ENCODE peak calls at places on chromosomes 7 and 10, in eight cellular contexts. One of them, this sample, is unnamed.

GRCh38 chr10:14068851-14069250 is 261.9 kb downstream of the FRMD4A start:
- DNase-seq in H7: no peak
- DNase-seq in mammary epithelial cell: no peak
- DNase-seq in cardiac fibroblast: no peak
- DNase-seq in astrocyte of the cerebellum: no peak
- DNase-seq in IMR-90: no peak
- DNase-seq in WERI-Rb-1: no peak
- DNase-seq in colonic mucosa: no peak
- DNase-seq in this sample: no peak

GRCh38 chr10:77319557-77319956 is 318.1 kb downstream of the KCNMA1 start:
- DNase-seq in cardiac fibroblast: peak; percentile 16
- DNase-seq in IMR-90: peak; percentile 65
- DNase-seq in mammary epithelial cell: no peak
- DNase-seq in colonic mucosa: no peak
- DNase-seq in WERI-Rb-1: no peak
- DNase-seq in astrocyte of the cerebellum: no peak
- DNase-seq in H7: no peak
- DNase-seq in this sample: no peak

GRCh38 chr10:103155485-103156085 is 37.5 kb downstream of the NT5C2 start:
- DNase-seq in mammary epithelial cell: no peak
- DNase-seq in astrocyte of the cerebellum: no peak
- DNase-seq in cardiac fibroblast: no peak
- DNase-seq in IMR-90: no peak
- DNase-seq in colonic mucosa: no peak
- DNase-seq in H7: no peak
- DNase-seq in WERI-Rb-1: no peak
- DNase-seq in this sample: no peak

GRCh38 chr10:22243321-22243720 is 25.5 kb upstream of the EBLN1 start:
- DNase-seq in WERI-Rb-1: no peak
- DNase-seq in H7: no peak
- DNase-seq in colonic mucosa: no peak
- DNase-seq in astrocyte of the cerebellum: no peak
- DNase-seq in cardiac fibroblast: no peak
- DNase-seq in IMR-90: no peak
- DNase-seq in mammary epithelial cell: no peak
- DNase-seq in this sample: no peak

GRCh38 chr10:75099952-75100763 is 11.3 kb upstream of the SAMD8 start:
- DNase-seq in WERI-Rb-1: peak; percentile 86
- DNase-seq in mammary epithelial cell: peak; percentile 34
- DNase-seq in cardiac fibroblast: peak; percentile 71
- DNase-seq in astrocyte of the cerebellum: peak; percentile 19
- DNase-seq in colonic mucosa: peak; percentile 80
- DNase-seq in IMR-90: peak; percentile 52
- DNase-seq in H7: peak; percentile 97
- DNase-seq in this sample: no peak

GRCh38 chr7:107920048-107920772 is 29.2 kb downstream of the DLD start:
- DNase-seq in mammary epithelial cell: no peak
- DNase-seq in astrocyte of the cerebellum: no peak
- DNase-seq in H7: no peak
- DNase-seq in colonic mucosa: no peak
- DNase-seq in WERI-Rb-1: no peak
- DNase-seq in cardiac fibroblast: peak; percentile 31
- DNase-seq in IMR-90: peak; percentile 22
- DNase-seq in this sample: no peak

GRCh38 chr10:47309403-47310089 is 9.5 kb downstream of the GDF10 start:
- DNase-seq in astrocyte of the cerebellum: no peak
- DNase-seq in colonic mucosa: no peak
- DNase-seq in IMR-90: no peak
- DNase-seq in WERI-Rb-1: peak; percentile 32
- DNase-seq in cardiac fibroblast: peak; percentile 9
- DNase-seq in H7: peak; percentile 86
- DNase-seq in mammary epithelial cell: no peak
- DNase-seq in this sample: no peak

GRCh38 chr7:38367301-38367700 is 93.9 kb upstream of the TARP start:
- DNase-seq in colonic mucosa: no peak
- DNase-seq in IMR-90: no peak
- DNase-seq in WERI-Rb-1: peak; percentile 43
- DNase-seq in H7: no peak
- DNase-seq in astrocyte of the cerebellum: no peak
- DNase-seq in mammary epithelial cell: no peak
- DNase-seq in cardiac fibroblast: peak; percentile 13
- DNase-seq in this sample: no peak

GRCh38 chr7:149680316-149681025 is 92.9 kb downstream of the ZNF467 start:
- DNase-seq in colonic mucosa: no peak
- DNase-seq in WERI-Rb-1: no peak
- DNase-seq in astrocyte of the cerebellum: no peak
- DNase-seq in H7: no peak
- DNase-seq in mammary epithelial cell: no peak
- DNase-seq in cardiac fibroblast: peak; percentile 48
- DNase-seq in IMR-90: peak; percentile 43
- DNase-seq in this sample: no peak

GRCh38 chr7:91242097-91242846 is 22.0 kb upstream of the FZD1 start:
- DNase-seq in IMR-90: peak; percentile 66
- DNase-seq in mammary epithelial cell: no peak
- DNase-seq in cardiac fibroblast: peak; percentile 55
- DNase-seq in H7: no peak
- DNase-seq in astrocyte of the cerebellum: no peak
- DNase-seq in colonic mucosa: no peak
- DNase-seq in WERI-Rb-1: no peak
- DNase-seq in this sample: no peak

GRCh38 chr10:116146374-116146773 is 126.6 kb downstream of the GFRA1 start:
- DNase-seq in IMR-90: peak; percentile 30
- DNase-seq in cardiac fibroblast: no peak
- DNase-seq in WERI-Rb-1: no peak
- DNase-seq in colonic mucosa: no peak
- DNase-seq in H7: no peak
- DNase-seq in astrocyte of the cerebellum: peak; percentile 13
- DNase-seq in mammary epithelial cell: no peak
- DNase-seq in this sample: peak; percentile 18

GRCh38 chr10:116151076-116151475 is 121.9 kb downstream of the GFRA1 start:
- DNase-seq in mammary epithelial cell: no peak
- DNase-seq in astrocyte of the cerebellum: no peak
- DNase-seq in colonic mucosa: no peak
- DNase-seq in cardiac fibroblast: no peak
- DNase-seq in WERI-Rb-1: no peak
- DNase-seq in H7: no peak
- DNase-seq in IMR-90: no peak
- DNase-seq in this sample: no peak

GRCh38 chr10:116143673-116144072 is 129.3 kb downstream of the GFRA1 start:
- DNase-seq in colonic mucosa: no peak
- DNase-seq in cardiac fibroblast: no peak
- DNase-seq in mammary epithelial cell: no peak
- DNase-seq in WERI-Rb-1: no peak
- DNase-seq in IMR-90: no peak
- DNase-seq in astrocyte of the cerebellum: no peak
- DNase-seq in H7: no peak
- DNase-seq in this sample: no peak

DNA sequence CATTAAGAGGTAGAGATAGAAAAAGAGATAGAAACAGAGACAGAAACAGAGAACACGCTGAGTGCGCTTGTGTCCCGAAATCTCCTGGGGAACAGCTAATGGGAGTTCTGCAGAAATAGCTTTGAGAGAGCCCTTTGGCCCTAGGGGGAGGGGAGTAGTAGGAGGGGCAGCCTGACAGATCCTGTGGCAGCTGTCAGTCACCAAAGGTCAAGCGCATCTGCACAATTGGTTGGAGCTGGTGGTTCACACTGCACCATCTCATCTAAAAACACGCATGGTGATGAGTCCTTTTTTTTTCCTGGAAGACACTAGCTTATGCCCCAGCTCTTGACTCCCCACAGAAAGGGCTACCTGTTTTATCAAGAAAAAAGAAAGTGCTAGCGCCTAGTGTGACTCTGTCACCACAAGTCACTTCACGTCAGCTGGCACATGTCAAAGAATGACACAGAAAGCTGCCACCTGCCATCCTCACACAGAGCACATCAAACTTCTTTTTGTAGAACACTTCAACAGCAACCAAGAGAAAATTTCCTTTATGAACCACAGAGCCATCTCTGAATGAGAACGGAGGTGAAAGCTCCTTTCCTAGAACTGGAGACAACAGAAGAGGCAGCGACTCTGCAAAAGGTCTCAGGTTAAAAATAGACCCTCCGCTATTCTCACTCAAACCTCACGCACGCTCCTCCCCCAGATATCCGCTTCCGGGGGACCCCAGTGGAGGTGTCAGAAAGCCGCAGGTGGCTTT is 125.7 kb downstream of the GFRA1 start:
- DNase-seq in WERI-Rb-1: no peak
- DNase-seq in IMR-90: no peak
- DNase-seq in H7: no peak
- DNase-seq in mammary epithelial cell: no peak
- DNase-seq in astrocyte of the cerebellum: no peak
- DNase-seq in cardiac fibroblast: no peak
- DNase-seq in colonic mucosa: no peak
- DNase-seq in this sample: no peak
- H3K4me3 ChIP-seq in WERI-Rb-1: no peak overlapping the region
- H3K4me3 ChIP-seq in IMR-90: no peak overlapping the region
- H3K4me3 ChIP-seq in H7: no peak overlapping the region
- H3K4me3 ChIP-seq in mammary epithelial cell: no peak overlapping the region
- H3K4me3 ChIP-seq in astrocyte of the cerebellum: no peak overlapping the region
- H3K4me3 ChIP-seq in cardiac fibroblast: no peak overlapping the region
- H3K4me3 ChIP-seq in colonic mucosa: no peak overlapping the region
- H3K4me3 ChIP-seq in this sample: no peak overlapping the region

DNA sequence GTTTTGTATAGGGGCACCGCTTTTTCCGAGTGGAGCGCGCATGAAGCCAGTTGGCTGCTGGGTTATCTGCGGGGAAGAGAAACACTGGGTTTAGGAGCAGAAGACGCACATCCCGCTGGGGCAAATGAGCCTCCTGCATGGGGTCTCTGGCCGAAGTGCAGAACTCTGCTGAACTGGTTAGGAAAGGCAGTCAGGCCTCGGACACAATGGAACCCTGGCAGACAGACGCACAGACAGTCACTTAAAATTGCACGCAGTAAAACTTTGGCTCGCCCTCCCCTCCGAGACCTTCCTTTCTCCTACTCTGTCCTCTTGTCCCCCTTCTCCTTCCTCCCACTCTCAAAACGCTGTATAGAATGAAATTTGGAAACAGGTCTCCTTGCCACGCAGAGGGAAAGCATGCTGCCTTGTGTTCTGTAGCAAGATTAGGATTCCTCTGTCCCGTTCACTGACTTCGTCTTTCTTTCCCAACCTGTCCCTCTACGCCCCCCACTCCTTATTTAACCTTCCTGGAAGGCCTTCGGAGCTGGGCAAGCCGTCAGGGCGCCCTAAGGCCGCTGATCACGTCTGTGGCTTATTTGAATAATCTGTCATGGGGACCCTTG is 1.5 kb downstream of the HOXA9 start:
- DNase-seq in mammary epithelial cell: peak; percentile 27
- DNase-seq in IMR-90: no peak
- DNase-seq in cardiac fibroblast: no peak
- DNase-seq in colonic mucosa: no peak
- DNase-seq in WERI-Rb-1: no peak
- DNase-seq in H7: no peak
- DNase-seq in astrocyte of the cerebellum: no peak
- DNase-seq in this sample: no peak
- H3K4me3 ChIP-seq in mammary epithelial cell: peak overlapping the region; percentile 35
- H3K4me3 ChIP-seq in IMR-90: no peak overlapping the region
- H3K4me3 ChIP-seq in cardiac fibroblast: no peak overlapping the region
- H3K4me3 ChIP-seq in colonic mucosa: peak overlapping the region; percentile 64
- H3K4me3 ChIP-seq in WERI-Rb-1: no peak overlapping the region
- H3K4me3 ChIP-seq in H7: no peak overlapping the region
- H3K4me3 ChIP-seq in astrocyte of the cerebellum: no peak overlapping the region
- H3K4me3 ChIP-seq in this sample: peak overlapping the region; percentile 78

GRCh38 chr10:35495521-35496238 is 109.5 kb upstream of the GJD4 start:
- DNase-seq in cardiac fibroblast: peak; percentile 15
- DNase-seq in mammary epithelial cell: peak; percentile 4
- DNase-seq in H7: no peak
- DNase-seq in WERI-Rb-1: no peak
- DNase-seq in colonic mucosa: no peak
- DNase-seq in IMR-90: peak; percentile 7
- DNase-seq in astrocyte of the cerebellum: no peak
- DNase-seq in this sample: no peak
- H3K4me3 ChIP-seq in cardiac fibroblast: no peak overlapping the region
- H3K4me3 ChIP-seq in mammary epithelial cell: no peak overlapping the region
- H3K4me3 ChIP-seq in H7: no peak overlapping the region
- H3K4me3 ChIP-seq in WERI-Rb-1: no peak overlapping the region
- H3K4me3 ChIP-seq in colonic mucosa: no peak overlapping the region
- H3K4me3 ChIP-seq in IMR-90: no peak overlapping the region
- H3K4me3 ChIP-seq in astrocyte of the cerebellum: no peak overlapping the region
- H3K4me3 ChIP-seq in this sample: no peak overlapping the region

GRCh38 chr7:151167197-151167911 is at the start of gene GBX1:
- DNase-seq in H7: peak; percentile 93
- DNase-seq in mammary epithelial cell: no peak
- DNase-seq in colonic mucosa: no peak
- DNase-seq in cardiac fibroblast: no peak
- DNase-seq in IMR-90: no peak
- DNase-seq in WERI-Rb-1: peak; percentile 35
- DNase-seq in astrocyte of the cerebellum: no peak
- DNase-seq in this sample: no peak
- H3K4me3 ChIP-seq in H7: peak within 1 kb of the TSS; percentile 48
- H3K4me3 ChIP-seq in mammary epithelial cell: peak within 1 kb of the TSS; percentile 25
- H3K4me3 ChIP-seq in colonic mucosa: peak within 1 kb of the TSS; percentile 40
- H3K4me3 ChIP-seq in cardiac fibroblast: peak within 1 kb of the TSS; percentile 14
- H3K4me3 ChIP-seq in IMR-90: peak within 1 kb of the TSS; percentile 23
- H3K4me3 ChIP-seq in WERI-Rb-1: peak within 1 kb of the TSS; percentile 58
- H3K4me3 ChIP-seq in astrocyte of the cerebellum: peak within 1 kb of the TSS; percentile 28
- H3K4me3 ChIP-seq in this sample: peak within 1 kb of the TSS; percentile 35

GRCh38 chr7:139828880-139829653 is at the start of gene TBXAS1:
- DNase-seq in cardiac fibroblast: no peak
- DNase-seq in WERI-Rb-1: peak; percentile 27
- DNase-seq in IMR-90: peak; percentile 47
- DNase-seq in colonic mucosa: peak; percentile 49
- DNase-seq in mammary epithelial cell: no peak
- DNase-seq in astrocyte of the cerebellum: no peak
- DNase-seq in H7: no peak
- DNase-seq in this sample: no peak

GRCh38 chr7:139830292-139830691 is 1.2 kb downstream of the TBXAS1 start:
- DNase-seq in colonic mucosa: no peak
- DNase-seq in cardiac fibroblast: no peak
- DNase-seq in IMR-90: no peak
- DNase-seq in WERI-Rb-1: no peak
- DNase-seq in astrocyte of the cerebellum: no peak
- DNase-seq in H7: no peak
- DNase-seq in mammary epithelial cell: no peak
- DNase-seq in this sample: no peak

GRCh38 chr7:139830779-139831498 is 1.9 kb downstream of the TBXAS1 start:
- DNase-seq in astrocyte of the cerebellum: no peak
- DNase-seq in mammary epithelial cell: no peak
- DNase-seq in WERI-Rb-1: no peak
- DNase-seq in colonic mucosa: no peak
- DNase-seq in cardiac fibroblast: no peak
- DNase-seq in IMR-90: no peak
- DNase-seq in H7: no peak
- DNase-seq in this sample: no peak

GRCh38 chr7:139828446-139828845 is 618 bp upstream of the TBXAS1 start:
- DNase-seq in WERI-Rb-1: no peak
- DNase-seq in IMR-90: no peak
- DNase-seq in cardiac fibroblast: no peak
- DNase-seq in colonic mucosa: no peak
- DNase-seq in astrocyte of the cerebellum: no peak
- DNase-seq in H7: no peak
- DNase-seq in mammary epithelial cell: no peak
- DNase-seq in this sample: no peak

DNA sequence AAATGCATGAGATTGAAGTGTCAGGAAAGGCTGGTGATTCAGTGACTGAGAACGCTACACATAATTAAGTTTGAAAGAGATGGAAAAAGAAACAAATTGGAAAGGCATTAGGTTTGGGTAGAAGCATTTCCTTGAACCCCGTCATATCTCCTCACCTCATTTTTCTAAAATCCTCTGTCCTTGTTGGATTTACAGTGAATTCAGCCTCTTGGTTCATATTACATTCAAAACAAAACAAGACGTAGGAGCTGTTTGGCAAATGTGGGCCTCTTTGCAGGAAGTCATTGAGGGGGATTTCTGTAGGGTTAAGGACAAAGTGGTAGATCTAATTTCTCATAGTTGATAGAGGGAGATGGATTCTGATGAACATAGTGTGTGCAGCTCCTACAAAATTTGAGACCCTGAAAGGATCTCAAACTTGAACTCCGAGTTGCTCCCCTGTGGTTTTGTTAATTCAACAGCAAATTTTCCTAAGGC is 628 bp downstream of the TBXAS1 start:
- DNase-seq in H7: no peak
- DNase-seq in IMR-90: peak; percentile 72
- DNase-seq in cardiac fibroblast: no peak
- DNase-seq in astrocyte of the cerebellum: no peak
- DNase-seq in WERI-Rb-1: no peak
- DNase-seq in mammary epithelial cell: no peak
- DNase-seq in colonic mucosa: no peak
- DNase-seq in this sample: no peak
- H3K4me3 ChIP-seq in H7: no peak overlapping the region
- H3K4me3 ChIP-seq in IMR-90: peak overlapping the region; percentile 4
- H3K4me3 ChIP-seq in cardiac fibroblast: no peak overlapping the region
- H3K4me3 ChIP-seq in astrocyte of the cerebellum: no peak overlapping the region
- H3K4me3 ChIP-seq in WERI-Rb-1: no peak overlapping the region
- H3K4me3 ChIP-seq in mammary epithelial cell: no peak overlapping the region
- H3K4me3 ChIP-seq in colonic mucosa: peak overlapping the region; percentile 12
- H3K4me3 ChIP-seq in this sample: no peak overlapping the region

This sample was measured in skeletal muscle cell.